ENCODE peak calls at places on chromosome 16, in ten cellular contexts. V is pons, L is right lobe of liver, D is LoVo, K is GM06990, O is hippocampal formation, N is germinal center, A is omental fat pad, S is A549, Z is GOT3. E is an unnamed sample.
A peak's percentile ranks its signal among the peaks of the same experiment; 100 is the strongest.

GRCh38 chr16:12992066-12992465 is 90.7 kb downstream of the SHISA9 start:
- DNase-seq in V (no peak), L (no peak), D (no peak), K (no peak), O (no peak), N (no peak), A (no peak), S (no peak), Z (no peak), E (no peak)

GRCh38 chr16:57636184-57636583 is 7.8 kb downstream of the ADGRG1 start:
- DNase-seq in V (no peak), L (no peak), D (no peak), K (no peak), O (no peak), N (no peak), A (no peak), S (no peak), Z (no peak), E (no peak)

GRCh38 chr16:81181013-81181720 is 57.3 kb upstream of the BCO1 start:
- DNase-seq in V (no peak), L (no peak), D (peak; percentile 72), K (no peak), O (no peak), N (no peak), A (peak; percentile 77), S (peak; percentile 93), Z (peak; percentile 67), E (peak; percentile 93)

GRCh38 chr16:86471896-86472295 is 38.4 kb upstream of the FOXF1 start:
- DNase-seq in V (no peak), L (no peak), D (no peak), K (no peak), O (no peak), N (no peak), A (no peak), S (no peak), Z (no peak), E (no peak)

GRCh38 chr16:3640207-3640606 is 14.3 kb upstream of the DNASE1 start:
- DNase-seq in V (no peak), L (no peak), D (no peak), K (no peak), O (no peak), N (no peak), A (no peak), S (no peak), Z (no peak), E (no peak)

GRCh38 chr16:50444546-50444945 is 75.8 kb upstream of the BRD7 start:
- DNase-seq in V (no peak), L (no peak), D (no peak), K (no peak), O (no peak), N (no peak), A (no peak), S (no peak), Z (no peak), E (no peak)

GRCh38 chr16:24188143-24188542 is 68.0 kb upstream of the CACNG3 start:
- DNase-seq in V (no peak), L (no peak), D (no peak), K (no peak), O (no peak), N (no peak), A (no peak), S (no peak), Z (no peak), E (no peak)

GRCh38 chr16:3961449-3961849 is 80.9 kb upstream of the CREBBP start:
- DNase-seq in V (peak; percentile 83), L (no peak), D (peak; percentile 51), K (no peak), O (peak; percentile 46), N (no peak), A (no peak), S (peak; percentile 36), Z (no peak), E (no peak)

GRCh38 chr16:67948015-67948414 is 4.1 kb upstream of the LCAT start:
- DNase-seq in V (no peak), L (no peak), D (no peak), K (no peak), O (no peak), N (no peak), A (no peak), S (no peak), Z (no peak), E (no peak)

GRCh38 chr16:89009343-89010209 is 32.6 kb upstream of the CBFA2T3 start:
- DNase-seq in V (no peak), L (peak; percentile 52), D (peak; percentile 17), K (no peak), O (no peak), N (no peak), A (no peak), S (no peak), Z (no peak), E (no peak)

GRCh38 chr16:1961651-1962067 is 2.3 kb downstream of the NDUFB10 start:
- DNase-seq in V (no peak), L (no peak), D (peak; percentile 34), K (peak; percentile 25), O (no peak), N (no peak), A (no peak), S (peak; percentile 51), Z (no peak), E (no peak)

GRCh38 chr16:87538594-87538993 is 45.8 kb upstream of the ZCCHC14 start:
- DNase-seq in V (no peak), L (no peak), D (no peak), K (no peak), O (no peak), N (no peak), A (no peak), S (no peak), Z (no peak), E (no peak)

GRCh38 chr16:59192551-59193199 is 458.6 kb upstream of the GOT2 start:
- DNase-seq in V (peak; percentile 20), L (no peak), D (no peak), K (no peak), O (no peak), N (no peak), A (no peak), S (peak; percentile 42), Z (no peak), E (no peak)

GRCh38 chr16:88436796-88437195 is 16.3 kb upstream of the ZFPM1 start:
- DNase-seq in V (no peak), L (no peak), D (no peak), K (no peak), O (no peak), N (no peak), A (no peak), S (no peak), Z (no peak), E (no peak)

GRCh38 chr16:57591086-57591869 is 37.2 kb upstream of the ADGRG1 start:
- DNase-seq in V (peak; percentile 72), L (peak; percentile 79), D (peak; percentile 77), K (no peak), O (peak; percentile 66), N (peak; percentile 77), A (peak; percentile 41), S (peak; percentile 82), Z (peak; percentile 34), E (peak; percentile 76)

GRCh38 chr16:46673320-46674013 is 15.5 kb downstream of the VPS35 start:
- DNase-seq in V (peak; percentile 67), L (no peak), D (peak; percentile 61), K (no peak), O (peak; percentile 9), N (peak; percentile 76), A (no peak), S (peak; percentile 78), Z (no peak), E (peak; percentile 51)

GRCh38 chr16:3120435-3120834 is 8.0 kb downstream of the ZNF205 start:
- DNase-seq in V (no peak), L (no peak), D (no peak), K (no peak), O (no peak), N (no peak), A (no peak), S (no peak), Z (no peak), E (no peak)

GRCh38 chr16:76193851-76194620 is 83.2 kb upstream of the CNTNAP4 start:
- DNase-seq in V (peak; percentile 21), L (no peak), D (no peak), K (no peak), O (no peak), N (no peak), A (no peak), S (no peak), Z (no peak), E (no peak)

GRCh38 chr16:73068546-73069401 is 20.8 kb upstream of the ZFHX3 start:
- DNase-seq in V (peak; percentile 83), L (no peak), D (peak; percentile 42), K (no peak), O (no peak), N (no peak), A (no peak), S (peak; percentile 89), Z (peak; percentile 37), E (no peak)